ENCODE peak calls at places on chromosomes 1 and 21, in four cellular contexts. C, U, Y and K are unnamed samples.

GRCh38 chr21:33157303-33157702 is 72.4 kb upstream of the IFNAR2 start:
- DNase-seq in C (no peak), U (no peak), Y (no peak), K (no peak)

GRCh38 chr21:15138475-15138874 is 73.7 kb upstream of the NRIP1 start:
- DNase-seq in C (no peak), U (no peak), Y (no peak), K (no peak)

GRCh38 chr1:54671985-54672608 is 30.5 kb downstream of the MROH7 start:
- DNase-seq in C (peak; percentile 38), U (no peak), Y (no peak), K (no peak)

GRCh38 chr21:45325206-45326168 is 37.8 kb upstream of the POFUT2 start:
- DNase-seq in C (no peak), U (no peak), Y (no peak), K (no peak)

GRCh38 chr21:35578831-35579470 is 481.4 kb downstream of the SETD4 start:
- DNase-seq in C (no peak), U (no peak), Y (no peak), K (no peak)

GRCh38 chr1:81305997-81306452 is 494.7 kb upstream of the ADGRL2 start:
- DNase-seq in C (no peak), U (peak; percentile 23), Y (no peak), K (no peak)

GRCh38 chr21:42530167-42530518 is 16.5 kb downstream of the SLC37A1 start:
- DNase-seq in C (no peak), U (no peak), Y (no peak), K (no peak)

GRCh38 chr1:178521241-178521640 is 8.3 kb downstream of the TEX35 start:
- DNase-seq in C (no peak), U (no peak), Y (no peak), K (no peak)

GRCh38 chr1:5975133-5975880 is 16.9 kb downstream of the NPHP4 start:
- DNase-seq in C (peak; percentile 28), U (peak; percentile 60), Y (no peak), K (peak; percentile 63)

GRCh38 chr1:15788624-15789301 is 18.7 kb downstream of the UQCRHL start:
- DNase-seq in C (no peak), U (no peak), Y (no peak), K (no peak)

GRCh38 chr1:93763981-93764750 is 82.5 kb upstream of the BCAR3 start:
- DNase-seq in C (no peak), U (no peak), Y (peak; percentile 82), K (no peak)

GRCh38 chr1:198638894-198639319 is at the start of gene PTPRC:
- DNase-seq in C (no peak), U (no peak), Y (no peak), K (no peak)

GRCh38 chr1:198641506-198641905 is 2.7 kb downstream of the PTPRC start:
- DNase-seq in C (no peak), U (no peak), Y (no peak), K (no peak)

GRCh38 chr1:198638441-198638840 is 399 bp upstream of the PTPRC start:
- DNase-seq in C (no peak), U (no peak), Y (no peak), K (no peak)

GRCh38 chr1:198637915-198638437 is 864 bp upstream of the PTPRC start:
- DNase-seq in C (no peak), U (no peak), Y (no peak), K (no peak)

GRCh38 chr1:198639581-198640235 is 868 bp downstream of the PTPRC start:
- DNase-seq in C (no peak), U (no peak), Y (no peak), K (no peak)
- H3K27ac ChIP-seq in C (peak overlapping the region; percentile 67), U (no peak overlapping the region), Y (no peak overlapping the region), K (no peak overlapping the region)

GRCh38 chr1:237220243-237220642 is 178.3 kb downstream of the RYR2 start:
- DNase-seq in C (no peak), U (peak; percentile 39), Y (no peak), K (no peak)
- H3K27ac ChIP-seq in C (no peak overlapping the region), U (no peak overlapping the region), Y (no peak overlapping the region), K (no peak overlapping the region)

GRCh38 chr1:200437088-200437487 is 27.3 kb upstream of the ZNF281 start:
- DNase-seq in C (no peak), U (no peak), Y (no peak), K (no peak)

GRCh38 chr1:200436436-200436835 is 26.6 kb upstream of the ZNF281 start:
- DNase-seq in C (no peak), U (no peak), Y (no peak), K (no peak)

GRCh38 chr1:200438911-200439310 is 29.1 kb upstream of the ZNF281 start:
- DNase-seq in C (no peak), U (no peak), Y (no peak), K (no peak)

GRCh38 chr1:200435200-200435780 is 25.5 kb upstream of the ZNF281 start:
- DNase-seq in C (no peak), U (no peak), Y (no peak), K (no peak)

GRCh38 chr1:200437556-200438203 is 27.8 kb upstream of the ZNF281 start:
- DNase-seq in C (no peak), U (no peak), Y (no peak), K (no peak)
- H3K27ac ChIP-seq in C (no peak overlapping the region), U (no peak overlapping the region), Y (no peak overlapping the region), K (no peak overlapping the region)

DNA sequence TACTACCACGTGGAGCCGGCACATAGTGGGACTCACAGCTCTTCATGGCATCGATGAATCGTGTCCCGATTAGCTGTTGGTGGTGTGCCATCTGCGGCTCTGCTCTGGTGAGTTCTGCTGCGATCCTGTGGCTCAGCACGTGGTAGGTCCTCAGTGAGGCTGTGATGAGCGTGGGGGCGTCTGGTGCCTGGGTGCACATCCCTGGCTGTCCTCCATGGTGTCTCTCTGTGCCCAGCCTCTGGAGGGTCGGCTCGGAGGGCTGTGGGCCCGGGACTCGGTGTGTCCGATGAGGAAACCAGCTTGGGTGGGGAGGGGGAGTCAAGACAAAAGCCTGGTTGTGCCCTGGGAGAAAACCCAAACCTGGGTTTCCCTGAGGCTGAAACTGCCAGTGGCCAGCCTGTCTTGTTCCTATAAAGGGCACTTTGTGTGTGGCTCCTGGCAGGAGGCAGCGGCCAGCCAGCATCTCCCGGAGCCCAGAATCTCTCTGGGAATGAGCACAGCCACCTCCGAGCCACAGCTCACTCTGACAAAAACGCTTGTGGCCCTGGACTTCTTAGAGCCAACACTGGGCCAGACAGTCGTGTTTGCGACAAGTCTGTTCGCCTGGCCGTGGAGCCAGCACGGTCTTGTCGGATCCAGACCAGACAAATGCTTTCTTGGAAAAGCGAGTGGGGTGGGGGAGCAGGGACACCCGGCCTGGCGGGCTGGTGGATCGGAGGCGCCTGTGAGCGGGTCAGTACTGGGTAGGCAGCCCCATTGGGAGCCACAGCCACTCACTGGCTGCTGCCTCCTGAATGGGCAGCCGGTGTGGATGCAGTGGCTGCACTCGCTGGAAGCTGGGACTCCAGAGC is 31.8 kb downstream of the SPSB1 start:
- DNase-seq in C (no peak), U (no peak), Y (no peak), K (peak; percentile 75)
- H3K27ac ChIP-seq in C (no peak overlapping the region), U (peak overlapping the region; percentile 1), Y (peak overlapping the region; percentile 87), K (peak overlapping the region; percentile 88)

GRCh38 chr21:19781881-19782652 is 1216.1 kb upstream of the NCAM2 start:
- DNase-seq in C (no peak), U (no peak), Y (no peak), K (no peak)
- H3K27ac ChIP-seq in C (no peak overlapping the region), U (no peak overlapping the region), Y (no peak overlapping the region), K (no peak overlapping the region)